ENCODE peak calls at places on chromosomes 12 and 14, in six cellular contexts. P is adrenal gland, T is foreskin keratinocyte, W is ovary, S is pancreas, I is psoas muscle. D is an unnamed sample. For H3K4me1 and H3K27me3, the result is how much of the 10 kb centered on the place peaks cover.

GRCh38 chr14:92744198-92744597 is 4.2 kb downstream of the LGMN start:
- DNase-seq in T (no peak), S (no peak), I (no peak), W (no peak), P (no peak), D (no peak)

GRCh38 chr12:84974177-84974815 is 61.7 kb upstream of the SLC6A15 start:
- DNase-seq in S (no peak), I (no peak), P (no peak), W (no peak), T (no peak), D (no peak)

GRCh38 chr12:79409562-79409961 is 281.2 kb downstream of the PAWR start:
- DNase-seq in T (no peak), P (no peak), I (no peak), W (no peak), S (no peak), D (no peak)

GRCh38 chr12:39975374-39975918 is 130.4 kb downstream of the SLC2A13 start:
- DNase-seq in P (no peak), S (no peak), W (no peak), T (no peak), I (no peak), D (no peak)

GRCh38 chr12:75439048-75439447 is 41.5 kb upstream of the GLIPR1 start:
- DNase-seq in T (no peak), S (no peak), W (no peak), I (no peak), P (no peak), D (no peak)

GRCh38 chr12:112370868-112371510 is 11.2 kb downstream of the HECTD4 start:
- DNase-seq in T (no peak), P (no peak), W (no peak), S (no peak), I (no peak), D (no peak)

GRCh38 chr12:114186241-114187002 is 219.5 kb downstream of the TBX5 start:
- DNase-seq in T (no peak), P (no peak), I (no peak), W (no peak), S (no peak), D (no peak)

GRCh38 chr12:16165506-16165905 is 112.0 kb downstream of the SLC15A5 start:
- DNase-seq in T (no peak), I (no peak), S (no peak), W (no peak), P (peak), D (no peak)

GRCh38 chr14:20489093-20489994 is 16.0 kb upstream of the RNASE10 start:
- DNase-seq in T (no peak), S (no peak), W (no peak), P (no peak), I (no peak), D (no peak)

GRCh38 chr14:85479306-85479705 is 50.6 kb upstream of the FLRT2 start:
- DNase-seq in T (no peak), S (no peak), P (no peak), W (no peak), I (no peak), D (no peak)

DNA sequence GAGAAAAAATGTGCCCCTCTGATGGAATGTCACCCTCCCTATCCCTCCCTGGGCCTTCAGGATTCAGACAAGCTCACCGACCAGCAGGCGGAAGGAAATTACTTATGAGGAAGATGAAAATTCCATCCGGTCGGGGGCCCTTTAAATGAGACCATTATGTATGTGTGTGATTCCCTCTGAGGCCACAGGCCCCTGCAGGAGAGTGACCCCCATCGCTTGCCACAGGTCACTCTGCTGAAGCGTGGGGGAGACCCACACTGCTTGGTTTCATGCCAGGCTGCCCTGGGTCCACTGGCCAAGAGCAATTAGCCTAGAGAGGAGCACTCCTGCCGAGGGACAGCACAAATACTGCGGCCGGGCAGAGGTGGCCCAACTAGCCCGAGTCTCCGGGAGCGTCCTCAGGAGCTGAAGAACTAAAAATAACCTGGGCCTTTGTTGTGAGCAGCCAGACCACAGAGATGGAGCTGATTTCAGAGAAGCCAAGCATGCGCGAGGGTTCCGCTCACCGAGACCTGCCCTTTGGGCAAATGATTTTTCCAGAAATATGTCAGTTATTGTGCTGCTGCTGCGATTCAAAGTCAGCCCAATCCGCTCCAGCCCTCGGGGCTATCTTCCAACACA is 276.4 kb downstream of the DPF3 start:
- DNase-seq in S (no peak), T (no peak), P (peak), I (no peak), W (peak), D (no peak)
- H3K27ac ChIP-seq in S (no peak), T (no peak), P (no peak), I (peak), W (peak), D (no peak)

GRCh38 chr12:6165418-6165817 is 34.8 kb upstream of the CD9 start:
- DNase-seq in P (no peak), W (no peak), I (no peak), T (no peak), S (no peak), D (no peak)
- H3K4me1 ChIP-seq in P (under half), W (under half), I (under half), T (under half), S (under half), D (under half)

GRCh38 chr12:67650528-67651379 is 2.2 kb downstream of the DYRK2 start:
- DNase-seq in T (no peak), S (no peak), I (no peak), P (no peak), W (no peak), D (no peak)
- H3K27me3 ChIP-seq in T (under half), S (under half), I (under half), P (under half), W (under half), D (under half)

GRCh38 chr14:30223385-30223785 is 295.7 kb upstream of the PRKD1 start:
- DNase-seq in S (peak), I (peak), W (peak), T (peak), P (peak), D (peak)
- H3K27ac ChIP-seq in S (peak), I (no peak), W (no peak), T (no peak), P (peak), D (peak)

GRCh38 chr12:11656550-11656949 is 7.1 kb downstream of the ETV6 start:
- DNase-seq in W (no peak), S (no peak), T (no peak), P (no peak), I (no peak), D (no peak)
- H3K4me1 ChIP-seq in W (under half), S (under half), T (under half), P (half or more), I (half or more), D (under half)

GRCh38 chr14:100790785-100791667 is 34.9 kb upstream of the MEG3 start:
- DNase-seq in T (no peak), S (no peak), I (peak), P (no peak), W (peak), D (peak)
- H3K27me3 ChIP-seq in T (under half), S (under half), I (under half), P (under half), W (under half), D (under half)

GRCh38 chr12:96502477-96502876 is 13.1 kb downstream of the CFAP54 start:
- DNase-seq in P (no peak), S (no peak), I (no peak), T (no peak), W (no peak), D (no peak)
- H3K27ac ChIP-seq in P (no peak), S (no peak), I (peak), T (no peak), W (no peak), D (no peak)

GRCh38 chr14:105398726-105399440 is 545 bp downstream of the TEX22 start:
- DNase-seq in I (no peak), S (no peak), W (no peak), T (no peak), P (no peak), D (peak)

GRCh38 chr14:105398044-105398725 is at the start of gene TEX22:
- DNase-seq in P (peak), I (peak), T (no peak), W (peak), S (peak), D (peak)

GRCh38 chr14:105397350-105397931 is 897 bp upstream of the TEX22 start:
- DNase-seq in T (no peak), I (peak), W (no peak), P (peak), S (peak), D (peak)

GRCh38 chr14:105400016-105400415 is 1.7 kb downstream of the TEX22 start:
- DNase-seq in S (no peak), T (no peak), W (no peak), P (no peak), I (no peak), D (peak)

GRCh38 chr14:105399441-105399775 is 1.1 kb downstream of the TEX22 start:
- DNase-seq in T (no peak), P (no peak), W (no peak), S (no peak), I (no peak), D (peak)
- H3K4me1 ChIP-seq in T (under half), P (under half), W (under half), S (under half), I (under half), D (under half)

GRCh38 chr14:77973246-77973645 is 173.3 kb downstream of the ADCK1 start:
- DNase-seq in S (no peak), W (no peak), P (no peak), I (no peak), T (no peak), D (no peak)

GRCh38 chr14:77965919-77966435 is 166.1 kb downstream of the ADCK1 start:
- DNase-seq in I (no peak), W (peak), T (peak), P (peak), S (peak), D (no peak)

GRCh38 chr14:77965050-77965449 is 165.1 kb downstream of the ADCK1 start:
- DNase-seq in I (no peak), W (no peak), T (no peak), S (no peak), P (no peak), D (no peak)

GRCh38 chr14:77967110-77967509 is 167.2 kb downstream of the ADCK1 start:
- DNase-seq in T (no peak), W (no peak), S (no peak), I (no peak), P (no peak), D (no peak)

GRCh38 chr14:77970646-77971045 is 170.7 kb downstream of the ADCK1 start:
- DNase-seq in P (no peak), T (no peak), I (no peak), S (no peak), W (no peak), D (no peak)
- H3K27me3 ChIP-seq in P (under half), T (under half), I (under half), S (under half), W (under half), D (under half)